ENCODE peak calls at places on chromosome 2, in four cellular contexts. One of them, this sample, is unnamed.

GRCh38 chr2:110669079-110669478 is 8.8 kb downstream of the BUB1 start:
- DNase-seq in K562: no peak
- DNase-seq in HepG2: no peak
- DNase-seq in GM12878: no peak
- DNase-seq in this sample: no peak

GRCh38 chr2:109321570-109321969 is 192.6 kb downstream of the SH3RF3 start:
- DNase-seq in K562: no peak
- DNase-seq in HepG2: no peak
- DNase-seq in GM12878: no peak
- DNase-seq in this sample: no peak

GRCh38 chr2:217162533-217162932 is 302.7 kb upstream of the TNP1 start:
- DNase-seq in K562: peak; percentile 20
- DNase-seq in HepG2: peak; percentile 52
- DNase-seq in GM12878: no peak
- DNase-seq in this sample: no peak

GRCh38 chr2:23123686-23124085 is 261.3 kb upstream of the KLHL29 start:
- DNase-seq in K562: no peak
- DNase-seq in HepG2: no peak
- DNase-seq in GM12878: no peak
- DNase-seq in this sample: no peak

GRCh38 chr2:14633031-14633430 is 514 bp downstream of the LRATD1 start:
- DNase-seq in K562: no peak
- DNase-seq in HepG2: no peak
- DNase-seq in GM12878: no peak
- DNase-seq in this sample: peak; percentile 14

GRCh38 chr2:70536517-70537060 is 17.0 kb downstream of the TGFA start:
- DNase-seq in K562: no peak
- DNase-seq in HepG2: no peak
- DNase-seq in GM12878: no peak
- DNase-seq in this sample: no peak

GRCh38 chr2:151551556-151551955 is 141.9 kb downstream of the RIF1 start:
- DNase-seq in K562: no peak
- DNase-seq in HepG2: no peak
- DNase-seq in GM12878: no peak
- DNase-seq in this sample: no peak

GRCh38 chr2:3142961-3143571 is 234.6 kb downstream of the EIPR1 start:
- DNase-seq in K562: no peak
- DNase-seq in HepG2: no peak
- DNase-seq in GM12878: no peak
- DNase-seq in this sample: no peak

GRCh38 chr2:104337869-104338268 is 516.0 kb upstream of the POU3F3 start:
- DNase-seq in K562: no peak
- DNase-seq in HepG2: no peak
- DNase-seq in GM12878: no peak
- DNase-seq in this sample: no peak

DNA sequence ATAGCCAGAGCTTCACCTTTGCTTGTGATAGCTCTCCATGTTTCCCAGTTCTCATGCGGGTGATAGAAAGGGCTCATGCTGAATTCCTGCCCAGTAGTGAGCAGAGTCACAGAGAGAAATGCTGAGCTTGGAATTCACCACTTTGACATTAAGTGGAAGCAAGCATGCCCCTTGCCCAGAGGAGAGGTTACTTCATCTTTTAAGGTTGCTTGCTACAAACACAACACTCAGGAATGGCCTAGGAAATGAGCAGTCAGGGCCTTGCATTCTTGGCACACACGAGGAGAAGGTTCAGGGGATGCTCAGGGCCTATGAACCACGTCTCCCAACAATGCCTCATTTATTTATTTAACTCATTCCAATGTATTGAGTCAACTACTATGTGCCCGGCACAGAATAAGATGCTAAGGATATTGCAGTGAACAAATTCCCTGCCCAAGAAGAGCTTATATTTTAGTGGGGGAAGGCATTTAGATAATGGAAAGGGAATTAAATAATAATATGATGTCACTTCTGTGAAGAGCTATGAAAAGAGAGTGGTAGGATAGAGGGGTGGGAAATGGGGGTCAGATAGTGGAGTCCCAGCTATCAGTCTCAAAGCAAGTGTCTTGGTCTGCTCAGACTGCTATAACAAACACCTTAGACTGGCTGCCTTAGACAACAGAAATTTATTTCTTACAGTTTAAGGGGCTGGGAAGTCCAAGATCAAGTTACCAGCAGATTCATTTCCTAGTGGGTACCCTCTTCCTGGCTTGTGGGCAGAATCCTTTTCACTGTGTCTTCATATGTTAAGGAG is 42.1 kb downstream of the DDX18 start:
- DNase-seq in K562: no peak
- DNase-seq in HepG2: peak; percentile 67
- DNase-seq in GM12878: no peak
- DNase-seq in this sample: no peak
- TF ChIP-seq CREM in K562: no peak
- TF ChIP-seq CREM in HepG2: no peak
- TF ChIP-seq CREM in GM12878: no peak
- TF ChIP-seq CREM in this sample: no peak

DNA sequence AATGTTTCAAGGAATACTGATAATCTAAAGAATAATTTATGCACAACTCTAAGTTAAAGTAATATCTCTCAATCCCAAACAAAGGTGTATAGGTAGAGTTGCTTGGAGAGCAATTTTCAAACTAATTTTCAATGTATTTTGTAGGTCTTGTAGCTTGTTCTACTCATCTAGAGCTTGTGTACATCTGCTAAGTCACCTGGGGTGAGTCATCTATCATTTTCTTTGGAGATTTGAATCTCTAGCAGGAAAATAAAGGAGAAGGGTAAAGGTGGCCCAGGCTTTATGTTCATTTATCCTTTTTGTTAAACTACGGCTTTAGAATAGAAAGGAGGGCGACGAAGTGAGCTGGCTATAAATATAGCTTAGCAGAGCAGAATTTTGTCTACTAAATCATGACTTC is 76.8 kb upstream of the THUMPD2 start:
- DNase-seq in K562: no peak
- DNase-seq in HepG2: no peak
- DNase-seq in GM12878: no peak
- DNase-seq in this sample: no peak
- TF ChIP-seq CREM in K562: no peak
- TF ChIP-seq CREM in HepG2: no peak
- TF ChIP-seq CREM in GM12878: no peak
- TF ChIP-seq CREM in this sample: no peak

GRCh38 chr2:9460441-9461017 is 13.8 kb upstream of the IAH1 start:
- DNase-seq in K562: no peak
- DNase-seq in HepG2: no peak
- DNase-seq in GM12878: no peak
- DNase-seq in this sample: no peak

GRCh38 chr2:9465170-9465569 is 9.2 kb upstream of the IAH1 start:
- DNase-seq in K562: no peak
- DNase-seq in HepG2: no peak
- DNase-seq in GM12878: no peak
- DNase-seq in this sample: no peak

GRCh38 chr2:9462872-9463697 is 11.3 kb upstream of the IAH1 start:
- DNase-seq in K562: no peak
- DNase-seq in HepG2: no peak
- DNase-seq in GM12878: no peak
- DNase-seq in this sample: no peak

GRCh38 chr2:9463698-9464034 is 10.7 kb upstream of the IAH1 start:
- DNase-seq in K562: no peak
- DNase-seq in HepG2: no peak
- DNase-seq in GM12878: no peak
- DNase-seq in this sample: no peak

DNA sequence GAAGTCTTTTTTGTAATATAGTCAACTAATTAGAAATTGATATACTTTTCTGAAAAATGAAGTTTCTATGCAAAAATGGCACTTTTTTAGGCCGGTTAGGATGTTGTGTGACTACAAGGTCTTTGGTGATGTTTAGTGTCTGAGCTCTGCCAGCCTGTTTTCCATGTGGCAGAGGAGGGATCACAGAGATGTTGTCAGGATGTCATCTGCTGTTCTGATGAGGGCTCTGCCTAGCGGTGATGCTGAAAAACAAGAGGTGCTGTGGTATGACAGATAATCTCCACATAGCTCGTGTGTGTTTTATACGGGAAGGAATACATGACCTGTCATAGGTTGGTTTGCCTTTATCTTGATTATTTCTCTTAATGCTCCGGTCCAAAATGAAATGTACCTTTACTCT is 12.0 kb upstream of the IAH1 start:
- DNase-seq in K562: no peak
- DNase-seq in HepG2: no peak
- DNase-seq in GM12878: no peak
- DNase-seq in this sample: no peak
- TF ChIP-seq CREM in K562: no peak
- TF ChIP-seq CREM in HepG2: no peak
- TF ChIP-seq CREM in GM12878: no peak
- TF ChIP-seq CREM in this sample: no peak

DNA sequence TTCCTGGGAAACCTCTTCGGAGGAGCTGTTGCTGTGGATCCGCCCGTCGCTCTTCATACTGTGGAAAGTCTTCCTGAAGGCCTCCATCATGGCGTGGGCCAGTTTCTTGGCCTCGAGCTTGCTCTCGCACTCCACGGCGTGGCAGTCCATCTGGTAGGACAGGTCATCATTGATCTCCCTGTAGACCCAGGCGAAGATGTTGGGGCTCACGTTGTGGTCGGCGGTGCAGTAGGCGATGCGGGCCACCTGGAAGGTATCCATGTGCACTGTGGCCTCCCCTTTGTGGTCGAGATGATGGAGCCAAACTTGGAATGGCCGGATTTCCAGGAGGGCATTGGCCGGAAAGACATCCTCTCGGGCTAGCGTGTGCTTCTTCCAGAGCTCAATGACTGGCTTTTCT is 245.4 kb downstream of the PID1 start:
- DNase-seq in K562: no peak
- DNase-seq in HepG2: no peak
- DNase-seq in GM12878: no peak
- DNase-seq in this sample: no peak
- TF ChIP-seq CREM in K562: no peak
- TF ChIP-seq CREM in HepG2: no peak
- TF ChIP-seq CREM in GM12878: no peak
- TF ChIP-seq CREM in this sample: no peak

GRCh38 chr2:12261993-12262680 is 454.6 kb upstream of the TRIB2 start:
- DNase-seq in K562: no peak
- DNase-seq in HepG2: no peak
- DNase-seq in GM12878: no peak
- DNase-seq in this sample: no peak
- TF ChIP-seq CREM in K562: no peak
- TF ChIP-seq CREM in HepG2: no peak
- TF ChIP-seq CREM in GM12878: no peak
- TF ChIP-seq CREM in this sample: no peak

This sample was measured in WTC11.